ENCODE peak calls at places on chromosome 5, in four cellular contexts. S is endothelial cell of umbilical vein; K is NCI-H2029 treated with DMSO at 0.1 percent for 48 hours; L is naive thymus-derived CD4-positive, alpha-beta T cell. Z is an unnamed sample.
A peak's percentile ranks its signal among the peaks of the same experiment; 100 is the strongest.

GRCh38 chr5:57862471-57863282 is 380.1 kb upstream of the ACTBL2 start:
- DNase-seq in S (no peak), K (no peak), L (no peak), Z (peak; percentile 91)

GRCh38 chr5:69083412-69083811 is 10.4 kb upstream of the SLC30A5 start:
- DNase-seq in S (no peak), K (no peak), L (no peak), Z (no peak)

GRCh38 chr5:140253985-140254384 is 48.9 kb downstream of the PFDN1 start:
- DNase-seq in S (no peak), K (no peak), L (no peak), Z (no peak)

GRCh38 chr5:16411235-16411634 is 54.4 kb downstream of the ZNF622 start:
- DNase-seq in S (no peak), K (no peak), L (no peak), Z (peak; percentile 41)

GRCh38 chr5:146906803-146907202 is 28.2 kb upstream of the PPP2R2B start:
- DNase-seq in S (no peak), K (no peak), L (no peak), Z (no peak)

GRCh38 chr5:41776435-41776834 is 93.8 kb downstream of the OXCT1 start:
- DNase-seq in S (peak; percentile 41), K (no peak), L (no peak), Z (no peak)

GRCh38 chr5:174693697-174694400 is 30.5 kb upstream of the MSX2 start:
- DNase-seq in S (no peak), K (no peak), L (no peak), Z (no peak)

GRCh38 chr5:115507682-115508081 is 36.9 kb downstream of the FEM1C start:
- DNase-seq in S (no peak), K (no peak), L (no peak), Z (peak; percentile 83)

GRCh38 chr5:149283611-149284480 is 12.2 kb downstream of the AFAP1L1 start:
- DNase-seq in S (no peak), K (peak; percentile 36), L (no peak), Z (no peak)

GRCh38 chr5:131765261-131765660 is 31.6 kb downstream of the FNIP1 start:
- DNase-seq in S (no peak), K (no peak), L (no peak), Z (no peak)

GRCh38 chr5:65334077-65334476 is 147.6 kb downstream of the ADAMTS6 start:
- DNase-seq in S (no peak), K (peak; percentile 86), L (no peak), Z (no peak)

GRCh38 chr5:143898381-143898780 is 86.4 kb downstream of the HMHB1 start:
- DNase-seq in S (peak; percentile 29), K (no peak), L (no peak), Z (no peak)

GRCh38 chr5:14676320-14676719 is 11.8 kb downstream of the OTULIN start:
- DNase-seq in S (no peak), K (no peak), L (no peak), Z (peak; percentile 29)

GRCh38 chr5:53934126-53934856 is 373.9 kb downstream of the NDUFS4 start:
- DNase-seq in S (no peak), K (no peak), L (no peak), Z (peak; percentile 69)

GRCh38 chr5:41575110-41575779 is 64.8 kb upstream of the PLCXD3 start:
- DNase-seq in S (no peak), K (no peak), L (no peak), Z (no peak)

GRCh38 chr5:135153661-135154060 is 119.6 kb upstream of the PITX1 start:
- DNase-seq in S (no peak), K (no peak), L (no peak), Z (no peak)

GRCh38 chr5:139562847-139563246 is 1.7 kb downstream of the UBE2D2 start:
- DNase-seq in S (peak; percentile 21), K (no peak), L (no peak), Z (no peak)

GRCh38 chr5:113061851-113062631 is 85.4 kb downstream of the DCP2 start:
- DNase-seq in S (no peak), K (no peak), L (no peak), Z (peak; percentile 65)

GRCh38 chr5:112973036-112973435 is 3.6 kb upstream of the DCP2 start:
- DNase-seq in S (no peak), K (no peak), L (no peak), Z (no peak)

GRCh38 chr5:137226081-137226480 is 273.0 kb downstream of the SPOCK1 start:
- DNase-seq in S (no peak), K (no peak), L (no peak), Z (no peak)

GRCh38 chr5:40634593-40634992 is 45.1 kb upstream of the PTGER4 start:
- DNase-seq in S (no peak), K (no peak), L (no peak), Z (no peak)

GRCh38 chr5:169081008-169081724 is 219.8 kb downstream of the SLIT3 start:
- DNase-seq in S (no peak), K (no peak), L (no peak), Z (no peak)

GRCh38 chr5:10703676-10704075 is 57.4 kb downstream of the DAP start:
- DNase-seq in S (no peak), K (peak; percentile 58), L (no peak), Z (no peak)

GRCh38 chr5:85590764-85591163 is 1027.0 kb upstream of the COX7C start:
- DNase-seq in S (no peak), K (no peak), L (no peak), Z (no peak)

GRCh38 chr5:137142371-137143243 is 356.5 kb downstream of the SPOCK1 start:
- DNase-seq in S (no peak), K (no peak), L (no peak), Z (peak; percentile 96)

GRCh38 chr5:152811985-152812384 is 406.9 kb upstream of the NMUR2 start:
- DNase-seq in S (no peak), K (no peak), L (no peak), Z (no peak)

GRCh38 chr5:1249366-1250280 is 24.4 kb downstream of the SLC6A18 start:
- DNase-seq in S (no peak), K (no peak), L (no peak), Z (no peak)

GRCh38 chr5:66617991-66618768 is 22.0 kb downstream of the MAST4 start:
- DNase-seq in S (no peak), K (no peak), L (no peak), Z (no peak)

GRCh38 chr5:18745591-18745987 is 1111.3 kb downstream of the TAF11L14 start:
- DNase-seq in S (no peak), K (peak; percentile 69), L (no peak), Z (no peak)

GRCh38 chr5:1107167-1108007 is 4.5 kb downstream of the SLC12A7 start:
- DNase-seq in S (no peak), K (no peak), L (no peak), Z (no peak)

GRCh38 chr5:168648016-168648415 is 68.8 kb upstream of the PANK3 start:
- DNase-seq in S (no peak), K (no peak), L (no peak), Z (no peak)

GRCh38 chr5:149320791-149321330 is 24.4 kb upstream of the GRPEL2 start:
- DNase-seq in S (peak; percentile 92), K (peak; percentile 71), L (no peak), Z (peak; percentile 96)

GRCh38 chr5:179275941-179276837 is 69.1 kb downstream of the ADAMTS2 start:
- DNase-seq in S (no peak), K (no peak), L (no peak), Z (peak; percentile 96)

GRCh38 chr5:143355710-143356109 is 47.8 kb downstream of the NR3C1 start:
- DNase-seq in S (peak; percentile 94), K (peak; percentile 82), L (peak; percentile 82), Z (peak; percentile 89)

GRCh38 chr5:88889165-88890069 is 6.4 kb upstream of the MEF2C start:
- DNase-seq in S (peak; percentile 66), K (no peak), L (no peak), Z (no peak)

GRCh38 chr5:99104538-99105132 is 175.8 kb upstream of the CHD1 start:
- DNase-seq in S (peak; percentile 67), K (peak; percentile 54), L (no peak), Z (peak; percentile 13)

Z was measured in HFFc6.